ENCODE peak calls at places on chromosome 1, in seven cellular contexts. I, Q, P, E, C, S and V are unnamed samples.

GRCh38 chr1:236154126-236154525 is 11.8 kb downstream of the GPR137B start:
- DNase-seq in I (no peak), Q (no peak), P (no peak), E (no peak), C (no peak), S (no peak), V (no peak)

GRCh38 chr1:176987016-176987415 is 177.5 kb downstream of the ASTN1 start:
- DNase-seq in I (no peak), Q (peak), P (no peak), E (no peak), C (no peak), S (no peak), V (no peak)

GRCh38 chr1:234218078-234218477 is 155.2 kb upstream of the COA6 start:
- DNase-seq in I (no peak), Q (no peak), P (no peak), E (no peak), C (no peak), S (no peak), V (no peak)

GRCh38 chr1:76562292-76562691 is 305.0 kb upstream of the ST6GALNAC5 start:
- DNase-seq in I (no peak), Q (no peak), P (no peak), E (no peak), C (no peak), S (no peak), V (no peak)

GRCh38 chr1:1616045-1616821 is 933 bp downstream of the MIB2 start:
- DNase-seq in I (no peak), Q (peak), P (no peak), E (no peak), C (no peak), S (no peak), V (no peak)

GRCh38 chr1:37043101-37043500 is 8.8 kb upstream of the GRIK3 start:
- DNase-seq in I (no peak), Q (no peak), P (no peak), E (no peak), C (no peak), S (no peak), V (no peak)

GRCh38 chr1:18749569-18749968 is 109.9 kb downstream of the TAS1R2 start:
- DNase-seq in I (no peak), Q (no peak), P (no peak), E (no peak), C (no peak), S (no peak), V (no peak)

GRCh38 chr1:153789478-153790148 is 14.4 kb downstream of the SLC27A3 start:
- DNase-seq in I (no peak), Q (no peak), P (no peak), E (no peak), C (no peak), S (no peak), V (no peak)

GRCh38 chr1:2231667-2232254 is 3.6 kb downstream of the SKI start:
- DNase-seq in I (peak), Q (peak), P (no peak), E (peak), C (peak), S (peak), V (no peak)

GRCh38 chr1:107474877-107475612 is 334.2 kb downstream of the NTNG1 start:
- DNase-seq in I (no peak), Q (peak), P (no peak), E (no peak), C (no peak), S (no peak), V (peak)

GRCh38 chr1:43864111-43865045 is 69.2 kb upstream of the ARTN start:
- DNase-seq in I (no peak), Q (no peak), P (no peak), E (no peak), C (no peak), S (no peak), V (no peak)

GRCh38 chr1:154327466-154328317 is 2.4 kb downstream of the ATP8B2 start:
- DNase-seq in I (no peak), Q (no peak), P (no peak), E (no peak), C (no peak), S (no peak), V (no peak)

GRCh38 chr1:228450200-228450599 is 33.5 kb upstream of the TRIM17 start:
- DNase-seq in I (no peak), Q (no peak), P (no peak), E (no peak), C (no peak), S (no peak), V (no peak)

GRCh38 chr1:22717038-22717758 is 6.6 kb downstream of the EPHB2 start:
- DNase-seq in I (no peak), Q (no peak), P (no peak), E (no peak), C (no peak), S (no peak), V (no peak)

GRCh38 chr1:200081151-200081981 is 53.9 kb downstream of the NR5A2 start:
- DNase-seq in I (no peak), Q (no peak), P (peak), E (no peak), C (no peak), S (no peak), V (no peak)

GRCh38 chr1:226144045-226144444 is 42.5 kb downstream of the ACBD3 start:
- DNase-seq in I (no peak), Q (no peak), P (no peak), E (no peak), C (no peak), S (no peak), V (no peak)

GRCh38 chr1:40948741-40949528 is 30.6 kb upstream of the CTPS1 start:
- DNase-seq in I (peak), Q (peak), P (peak), E (peak), C (peak), S (peak), V (no peak)

GRCh38 chr1:118944133-118944532 is 44.0 kb downstream of the TBX15 start:
- DNase-seq in I (no peak), Q (no peak), P (no peak), E (no peak), C (no peak), S (no peak), V (no peak)

GRCh38 chr1:241591317-241591716 is 48.9 kb downstream of the CHML start:
- DNase-seq in I (no peak), Q (peak), P (no peak), E (no peak), C (no peak), S (no peak), V (peak)

GRCh38 chr1:114235956-114236355 is 82.3 kb upstream of the SYT6 start:
- DNase-seq in I (no peak), Q (no peak), P (no peak), E (no peak), C (no peak), S (no peak), V (no peak)